ENCODE peak calls at places on chromosomes 5 and 9, in seven cellular contexts. One of them, this sample, is unnamed.

GRCh38 chr5:23466401-23466886 is 41.0 kb upstream of the PRDM9 start:
- DNase-seq in CD4-positive, alpha-beta T cell: no peak
- DNase-seq in T-cell: no peak
- DNase-seq in bronchial epithelial cell: peak; percentile 96
- DNase-seq in NCI-H460: no peak
- DNase-seq in stimulated activated CD4-positive, alpha-beta T cell treated with anti-CD3 and anti-CD28 coated beads, Interleukin-1b, Interleukin-23, amount 100 ng/mL, for 24 hours: no peak
- DNase-seq in effector memory CD4-positive, alpha-beta T cell: no peak
- DNase-seq in this sample: no peak

GRCh38 chr5:120684213-120684612 is 220.1 kb downstream of the PRR16 start:
- DNase-seq in CD4-positive, alpha-beta T cell: no peak
- DNase-seq in T-cell: no peak
- DNase-seq in bronchial epithelial cell: peak; percentile 29
- DNase-seq in NCI-H460: no peak
- DNase-seq in stimulated activated CD4-positive, alpha-beta T cell treated with anti-CD3 and anti-CD28 coated beads, Interleukin-1b, Interleukin-23, amount 100 ng/mL, for 24 hours: no peak
- DNase-seq in effector memory CD4-positive, alpha-beta T cell: no peak
- DNase-seq in this sample: no peak

GRCh38 chr9:131656356-131657030 is 83.4 kb downstream of the RAPGEF1 start:
- DNase-seq in CD4-positive, alpha-beta T cell: peak; percentile 65
- DNase-seq in T-cell: peak; percentile 79
- DNase-seq in bronchial epithelial cell: peak; percentile 96
- DNase-seq in NCI-H460: no peak
- DNase-seq in stimulated activated CD4-positive, alpha-beta T cell treated with anti-CD3 and anti-CD28 coated beads, Interleukin-1b, Interleukin-23, amount 100 ng/mL, for 24 hours: no peak
- DNase-seq in effector memory CD4-positive, alpha-beta T cell: peak; percentile 80
- DNase-seq in this sample: no peak

GRCh38 chr5:145479271-145479670 is 355.9 kb downstream of the PRELID2 start:
- DNase-seq in CD4-positive, alpha-beta T cell: no peak
- DNase-seq in T-cell: no peak
- DNase-seq in bronchial epithelial cell: peak; percentile 75
- DNase-seq in NCI-H460: no peak
- DNase-seq in stimulated activated CD4-positive, alpha-beta T cell treated with anti-CD3 and anti-CD28 coated beads, Interleukin-1b, Interleukin-23, amount 100 ng/mL, for 24 hours: no peak
- DNase-seq in effector memory CD4-positive, alpha-beta T cell: no peak
- DNase-seq in this sample: no peak

GRCh38 chr9:137303031-137303892 is 1.2 kb upstream of the NRARP start:
- DNase-seq in CD4-positive, alpha-beta T cell: no peak
- DNase-seq in T-cell: no peak
- DNase-seq in bronchial epithelial cell: peak; percentile 69
- DNase-seq in NCI-H460: no peak
- DNase-seq in stimulated activated CD4-positive, alpha-beta T cell treated with anti-CD3 and anti-CD28 coated beads, Interleukin-1b, Interleukin-23, amount 100 ng/mL, for 24 hours: no peak
- DNase-seq in effector memory CD4-positive, alpha-beta T cell: no peak
- DNase-seq in this sample: no peak

GRCh38 chr5:93078082-93079038 is 502.7 kb downstream of the NR2F1-AS1 start:
- DNase-seq in CD4-positive, alpha-beta T cell: no peak
- DNase-seq in T-cell: no peak
- DNase-seq in bronchial epithelial cell: peak; percentile 94
- DNase-seq in NCI-H460: peak; percentile 62
- DNase-seq in stimulated activated CD4-positive, alpha-beta T cell treated with anti-CD3 and anti-CD28 coated beads, Interleukin-1b, Interleukin-23, amount 100 ng/mL, for 24 hours: no peak
- DNase-seq in effector memory CD4-positive, alpha-beta T cell: no peak
- DNase-seq in this sample: no peak

GRCh38 chr5:53476531-53477480 is 3.6 kb upstream of the FST start:
- DNase-seq in CD4-positive, alpha-beta T cell: no peak
- DNase-seq in T-cell: no peak
- DNase-seq in bronchial epithelial cell: no peak
- DNase-seq in NCI-H460: no peak
- DNase-seq in stimulated activated CD4-positive, alpha-beta T cell treated with anti-CD3 and anti-CD28 coated beads, Interleukin-1b, Interleukin-23, amount 100 ng/mL, for 24 hours: no peak
- DNase-seq in effector memory CD4-positive, alpha-beta T cell: no peak
- DNase-seq in this sample: no peak

GRCh38 chr5:142421158-142421617 is 96.4 kb upstream of the SPRY4 start:
- DNase-seq in CD4-positive, alpha-beta T cell: no peak
- DNase-seq in T-cell: no peak
- DNase-seq in bronchial epithelial cell: peak; percentile 17
- DNase-seq in NCI-H460: no peak
- DNase-seq in stimulated activated CD4-positive, alpha-beta T cell treated with anti-CD3 and anti-CD28 coated beads, Interleukin-1b, Interleukin-23, amount 100 ng/mL, for 24 hours: no peak
- DNase-seq in effector memory CD4-positive, alpha-beta T cell: no peak
- DNase-seq in this sample: no peak

GRCh38 chr5:163917741-163918140 is 412.3 kb downstream of the MAT2B start:
- DNase-seq in CD4-positive, alpha-beta T cell: no peak
- DNase-seq in T-cell: no peak
- DNase-seq in bronchial epithelial cell: peak; percentile 83
- DNase-seq in NCI-H460: no peak
- DNase-seq in stimulated activated CD4-positive, alpha-beta T cell treated with anti-CD3 and anti-CD28 coated beads, Interleukin-1b, Interleukin-23, amount 100 ng/mL, for 24 hours: no peak
- DNase-seq in effector memory CD4-positive, alpha-beta T cell: no peak
- DNase-seq in this sample: no peak

GRCh38 chr5:160520609-160521391 is 99.1 kb downstream of the PTTG1 start:
- DNase-seq in CD4-positive, alpha-beta T cell: no peak
- DNase-seq in T-cell: no peak
- DNase-seq in bronchial epithelial cell: no peak
- DNase-seq in NCI-H460: no peak
- DNase-seq in stimulated activated CD4-positive, alpha-beta T cell treated with anti-CD3 and anti-CD28 coated beads, Interleukin-1b, Interleukin-23, amount 100 ng/mL, for 24 hours: no peak
- DNase-seq in effector memory CD4-positive, alpha-beta T cell: no peak
- DNase-seq in this sample: no peak

GRCh38 chr9:78035369-78035993 is 3.9 kb upstream of the GNAQ start:
- DNase-seq in CD4-positive, alpha-beta T cell: peak; percentile 42
- DNase-seq in T-cell: peak; percentile 42
- DNase-seq in bronchial epithelial cell: peak; percentile 65
- DNase-seq in NCI-H460: peak; percentile 75
- DNase-seq in stimulated activated CD4-positive, alpha-beta T cell treated with anti-CD3 and anti-CD28 coated beads, Interleukin-1b, Interleukin-23, amount 100 ng/mL, for 24 hours: no peak
- DNase-seq in effector memory CD4-positive, alpha-beta T cell: peak; percentile 20
- DNase-seq in this sample: no peak

GRCh38 chr5:1262381-1262780 is 32.5 kb downstream of the TERT start:
- DNase-seq in CD4-positive, alpha-beta T cell: no peak
- DNase-seq in T-cell: no peak
- DNase-seq in bronchial epithelial cell: no peak
- DNase-seq in NCI-H460: no peak
- DNase-seq in stimulated activated CD4-positive, alpha-beta T cell treated with anti-CD3 and anti-CD28 coated beads, Interleukin-1b, Interleukin-23, amount 100 ng/mL, for 24 hours: no peak
- DNase-seq in effector memory CD4-positive, alpha-beta T cell: no peak
- DNase-seq in this sample: no peak

GRCh38 chr9:79236466-79236865 is 335.3 kb upstream of the TLE4 start:
- DNase-seq in CD4-positive, alpha-beta T cell: no peak
- DNase-seq in T-cell: no peak
- DNase-seq in bronchial epithelial cell: peak; percentile 35
- DNase-seq in NCI-H460: no peak
- DNase-seq in stimulated activated CD4-positive, alpha-beta T cell treated with anti-CD3 and anti-CD28 coated beads, Interleukin-1b, Interleukin-23, amount 100 ng/mL, for 24 hours: no peak
- DNase-seq in effector memory CD4-positive, alpha-beta T cell: no peak
- DNase-seq in this sample: no peak

GRCh38 chr5:126884269-126884819 is 107.4 kb downstream of the LMNB1 start:
- DNase-seq in CD4-positive, alpha-beta T cell: no peak
- DNase-seq in T-cell: no peak
- DNase-seq in bronchial epithelial cell: peak; percentile 97
- DNase-seq in NCI-H460: no peak
- DNase-seq in stimulated activated CD4-positive, alpha-beta T cell treated with anti-CD3 and anti-CD28 coated beads, Interleukin-1b, Interleukin-23, amount 100 ng/mL, for 24 hours: no peak
- DNase-seq in effector memory CD4-positive, alpha-beta T cell: no peak
- DNase-seq in this sample: no peak